ENCODE peak calls at places on chromosomes 3 and 15, in six cellular contexts. One of them, this sample, is unnamed.

GRCh38 chr15:70328137-70329115 is 230.7 kb upstream of the TLE3 start:
- DNase-seq in GM12878: no peak
- DNase-seq in HCT116: no peak
- DNase-seq in HepG2: no peak
- DNase-seq in K562: no peak
- DNase-seq in H1: no peak
- DNase-seq in this sample: no peak

GRCh38 chr15:42498212-42499038 is 3.0 kb downstream of the SNAP23 start:
- DNase-seq in GM12878: no peak
- DNase-seq in HepG2: no peak
- DNase-seq in HCT116: no peak
- DNase-seq in K562: no peak
- DNase-seq in H1: no peak
- DNase-seq in this sample: no peak

GRCh38 chr15:92012368-92012629 is 158.8 kb downstream of the SLCO3A1 start:
- DNase-seq in HCT116: no peak
- DNase-seq in HepG2: no peak
- DNase-seq in H1: no peak
- DNase-seq in K562: no peak
- DNase-seq in GM12878: no peak
- DNase-seq in this sample: no peak

GRCh38 chr15:29123991-29124390 is 145.6 kb downstream of the NSMCE3 start:
- DNase-seq in HepG2: no peak
- DNase-seq in GM12878: no peak
- DNase-seq in HCT116: no peak
- DNase-seq in K562: no peak
- DNase-seq in H1: no peak
- DNase-seq in this sample: no peak

GRCh38 chr3:87691109-87691508 is 367.7 kb downstream of the CGGBP1 start:
- DNase-seq in H1: no peak
- DNase-seq in K562: no peak
- DNase-seq in HepG2: no peak
- DNase-seq in GM12878: no peak
- DNase-seq in HCT116: no peak
- DNase-seq in this sample: no peak

GRCh38 chr3:87206070-87206469 is 21.0 kb upstream of the CHMP2B start:
- DNase-seq in HepG2: peak; percentile 82
- DNase-seq in GM12878: no peak
- DNase-seq in K562: no peak
- DNase-seq in H1: no peak
- DNase-seq in HCT116: no peak
- DNase-seq in this sample: no peak

GRCh38 chr3:183626877-183627594 is 8.4 kb upstream of the KLHL24 start:
- DNase-seq in H1: no peak
- DNase-seq in HepG2: no peak
- DNase-seq in HCT116: no peak
- DNase-seq in GM12878: no peak
- DNase-seq in K562: no peak
- DNase-seq in this sample: no peak

GRCh38 chr3:42851228-42851834 is 24.3 kb downstream of the CYP8B1 start:
- DNase-seq in K562: no peak
- DNase-seq in GM12878: no peak
- DNase-seq in HCT116: no peak
- DNase-seq in H1: no peak
- DNase-seq in HepG2: no peak
- DNase-seq in this sample: no peak

GRCh38 chr15:88255496-88256171 is 905 bp downstream of the NTRK3 start:
- DNase-seq in GM12878: no peak
- DNase-seq in K562: no peak
- DNase-seq in HCT116: no peak
- DNase-seq in H1: no peak
- DNase-seq in HepG2: no peak
- DNase-seq in this sample: no peak

GRCh38 chr3:171260899-171261298 is 199.3 kb downstream of the TNIK start:
- DNase-seq in HepG2: no peak
- DNase-seq in GM12878: no peak
- DNase-seq in H1: no peak
- DNase-seq in HCT116: peak; percentile 69
- DNase-seq in K562: no peak
- DNase-seq in this sample: no peak

GRCh38 chr3:98612996-98613517 is 19.6 kb upstream of the CPOX start:
- DNase-seq in K562: no peak
- DNase-seq in HCT116: no peak
- DNase-seq in GM12878: peak; percentile 96
- DNase-seq in HepG2: no peak
- DNase-seq in H1: no peak
- DNase-seq in this sample: no peak

GRCh38 chr15:44812029-44812517 is 75.7 kb downstream of the TRIM69 start:
- DNase-seq in K562: no peak
- DNase-seq in H1: no peak
- DNase-seq in GM12878: no peak
- DNase-seq in HepG2: peak; percentile 93
- DNase-seq in HCT116: no peak
- DNase-seq in this sample: no peak

GRCh38 chr3:140007946-140008692 is 73.1 kb downstream of the CLSTN2 start:
- DNase-seq in K562: no peak
- DNase-seq in H1: no peak
- DNase-seq in GM12878: no peak
- DNase-seq in HepG2: no peak
- DNase-seq in HCT116: no peak
- DNase-seq in this sample: no peak

GRCh38 chr15:46681901-46682300 is 1035.4 kb upstream of the SEMA6D start:
- DNase-seq in HepG2: no peak
- DNase-seq in HCT116: no peak
- DNase-seq in H1: no peak
- DNase-seq in GM12878: no peak
- DNase-seq in K562: no peak
- DNase-seq in this sample: no peak

GRCh38 chr3:49689046-49689886 is at the start of the genes MST1 and RNF123:
- DNase-seq in HCT116: peak; percentile 81
- DNase-seq in GM12878: peak; percentile 59
- DNase-seq in K562: peak; percentile 79
- DNase-seq in HepG2: peak; percentile 86
- DNase-seq in H1: peak; percentile 81
- DNase-seq in this sample: peak; percentile 95

GRCh38 chr15:25839638-25840156 is 23.4 kb downstream of the ATP10A start:
- DNase-seq in HepG2: no peak
- DNase-seq in K562: no peak
- DNase-seq in GM12878: no peak
- DNase-seq in HCT116: no peak
- DNase-seq in H1: no peak
- DNase-seq in this sample: no peak

GRCh38 chr3:67076607-67077006 is 78.5 kb downstream of the KBTBD8 start:
- DNase-seq in K562: no peak
- DNase-seq in GM12878: no peak
- DNase-seq in H1: no peak
- DNase-seq in HCT116: no peak
- DNase-seq in HepG2: no peak
- DNase-seq in this sample: no peak

GRCh38 chr3:118808743-118809142 is 225.9 kb downstream of the IGSF11 start:
- DNase-seq in HepG2: peak; percentile 3
- DNase-seq in HCT116: no peak
- DNase-seq in K562: no peak
- DNase-seq in GM12878: no peak
- DNase-seq in H1: no peak
- DNase-seq in this sample: peak; percentile 11

GRCh38 chr3:103295974-103296570 is 861.3 kb downstream of the ZPLD1 start:
- DNase-seq in HCT116: peak; percentile 19
- DNase-seq in H1: no peak
- DNase-seq in HepG2: peak; percentile 5
- DNase-seq in GM12878: no peak
- DNase-seq in K562: no peak
- DNase-seq in this sample: no peak

GRCh38 chr3:129650256-129650872 is 43.9 kb upstream of the PLXND1 start:
- DNase-seq in GM12878: no peak
- DNase-seq in HepG2: peak; percentile 48
- DNase-seq in K562: peak; percentile 58
- DNase-seq in H1: no peak
- DNase-seq in HCT116: peak; percentile 65
- DNase-seq in this sample: no peak

GRCh38 chr15:51536965-51537574 is 85.5 kb downstream of the DMXL2 start:
- DNase-seq in K562: peak; percentile 50
- DNase-seq in HCT116: peak; percentile 10
- DNase-seq in H1: no peak
- DNase-seq in HepG2: peak; percentile 3
- DNase-seq in GM12878: no peak
- DNase-seq in this sample: no peak

GRCh38 chr3:24259901-24260512 is 234.6 kb downstream of the THRB start:
- DNase-seq in HCT116: no peak
- DNase-seq in GM12878: no peak
- DNase-seq in K562: peak; percentile 59
- DNase-seq in H1: no peak
- DNase-seq in HepG2: no peak
- DNase-seq in this sample: no peak

GRCh38 chr3:8886556-8886955 is 76.7 kb downstream of the RAD18 start:
- DNase-seq in GM12878: no peak
- DNase-seq in HCT116: no peak
- DNase-seq in K562: no peak
- DNase-seq in HepG2: no peak
- DNase-seq in H1: no peak
- DNase-seq in this sample: no peak

GRCh38 chr15:90883526-90883931 is 775 bp upstream of the FES start:
- DNase-seq in HepG2: no peak
- DNase-seq in H1: no peak
- DNase-seq in GM12878: no peak
- DNase-seq in K562: no peak
- DNase-seq in HCT116: no peak
- DNase-seq in this sample: no peak

GRCh38 chr3:27877122-27878011 is 155.2 kb upstream of the EOMES start:
- DNase-seq in H1: no peak
- DNase-seq in K562: no peak
- DNase-seq in GM12878: no peak
- DNase-seq in HCT116: no peak
- DNase-seq in HepG2: no peak
- DNase-seq in this sample: peak; percentile 32

GRCh38 chr15:60840306-60840702 is 361.4 kb upstream of the ICE2 start:
- DNase-seq in H1: no peak
- DNase-seq in HepG2: no peak
- DNase-seq in K562: no peak
- DNase-seq in GM12878: no peak
- DNase-seq in HCT116: no peak
- DNase-seq in this sample: no peak
- H3K4me1 ChIP-seq in H1: peaks cover 4% of the 10 kb centered on the region
- H3K4me1 ChIP-seq in HepG2: peaks cover 21% of the 10 kb centered on the region
- H3K4me1 ChIP-seq in K562: no peaks in the 10 kb centered on the region
- H3K4me1 ChIP-seq in GM12878: no peaks in the 10 kb centered on the region
- H3K4me1 ChIP-seq in HCT116: no peaks in the 10 kb centered on the region
- H3K4me1 ChIP-seq in this sample: peaks cover 5% of the 10 kb centered on the region

DNA sequence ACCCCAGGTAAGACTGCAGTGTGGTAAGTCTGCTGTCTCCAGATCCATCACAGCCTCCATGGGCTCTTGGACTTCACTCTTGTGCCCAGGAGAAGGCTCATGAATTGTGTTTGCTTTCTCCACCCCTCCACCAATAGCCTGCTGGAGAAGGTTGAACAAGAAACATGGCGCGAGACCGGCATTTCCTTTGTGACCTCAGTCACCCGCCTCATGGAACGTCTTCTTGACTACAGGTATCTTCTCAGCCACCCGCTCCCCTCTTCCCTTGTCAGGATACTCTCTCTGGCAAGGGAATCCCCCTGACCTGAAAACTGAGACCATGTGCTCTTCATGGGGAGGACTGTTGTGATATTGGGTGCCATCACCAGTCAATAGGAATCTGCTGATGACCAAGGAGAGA is 52.1 kb upstream of the MANF start:
- DNase-seq in HepG2: no peak
- DNase-seq in HCT116: no peak
- DNase-seq in K562: no peak
- DNase-seq in GM12878: no peak
- DNase-seq in H1: no peak
- DNase-seq in this sample: no peak
- TF ChIP-seq ZNF274 in HepG2: no peak
- TF ChIP-seq ZNF274 in HCT116: no peak
- TF ChIP-seq ZNF274 in K562: no peak
- TF ChIP-seq ZNF274 in GM12878: no peak
- TF ChIP-seq ZNF274 in H1: no peak
- TF ChIP-seq ZNF274 in this sample: no peak

DNA sequence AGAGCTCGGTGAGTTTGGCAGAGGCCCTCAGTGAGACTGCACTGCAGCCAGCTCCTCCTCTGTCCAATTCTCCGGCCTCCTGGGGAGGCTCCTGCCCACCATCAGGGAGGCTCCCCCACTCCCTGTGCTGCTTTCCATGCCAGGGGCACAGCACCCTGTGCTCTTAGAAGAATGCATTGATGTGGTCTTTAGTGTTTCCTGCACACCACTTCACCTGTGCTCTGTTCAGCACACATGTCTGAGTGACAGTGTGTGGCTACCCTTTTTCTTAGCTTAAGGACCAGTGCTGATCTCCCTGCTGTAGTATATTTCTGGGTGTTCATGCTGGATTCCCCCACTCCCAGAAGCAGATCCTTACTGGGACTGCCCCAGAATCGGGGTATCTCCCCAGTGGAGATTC is 36.2 kb upstream of the PRR20G start:
- DNase-seq in GM12878: no peak
- DNase-seq in H1: no peak
- DNase-seq in HCT116: no peak
- DNase-seq in HepG2: no peak
- DNase-seq in K562: no peak
- DNase-seq in this sample: no peak
- H3K9me3 ChIP-seq in GM12878: no peaks in the 10 kb centered on the region
- H3K9me3 ChIP-seq in H1: peaks cover 2% of the 10 kb centered on the region
- H3K9me3 ChIP-seq in HCT116: no peaks in the 10 kb centered on the region
- H3K9me3 ChIP-seq in HepG2: no peaks in the 10 kb centered on the region
- H3K9me3 ChIP-seq in K562: no peaks in the 10 kb centered on the region
- H3K9me3 ChIP-seq in this sample: peaks cover 13% of the 10 kb centered on the region

DNA sequence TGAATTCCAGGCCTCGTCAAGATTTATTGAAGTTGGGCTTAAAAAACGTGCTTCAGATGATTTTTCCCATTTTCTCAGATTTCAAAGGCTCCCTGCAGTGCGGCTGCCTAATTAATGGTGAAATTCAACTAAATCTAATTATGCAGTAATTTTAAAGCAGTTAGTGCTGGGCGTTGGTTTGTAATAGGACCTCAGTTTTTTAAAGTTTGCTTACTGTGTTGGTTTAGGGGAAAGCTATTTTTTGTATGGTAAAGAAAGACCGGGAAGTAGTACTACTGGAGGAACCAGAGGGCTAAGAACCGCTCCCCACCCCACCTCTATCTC is 11.6 kb downstream of the NR2F2 start:
- DNase-seq in HepG2: no peak
- DNase-seq in HCT116: no peak
- DNase-seq in K562: no peak
- DNase-seq in H1: no peak
- DNase-seq in GM12878: no peak
- DNase-seq in this sample: no peak
- H3K4me1 ChIP-seq in HepG2: peaks cover 43% of the 10 kb centered on the region
- H3K4me1 ChIP-seq in HCT116: peaks cover 14% of the 10 kb centered on the region
- H3K4me1 ChIP-seq in K562: peaks cover 34% of the 10 kb centered on the region
- H3K4me1 ChIP-seq in H1: peaks cover 17% of the 10 kb centered on the region
- H3K4me1 ChIP-seq in GM12878: no peaks in the 10 kb centered on the region
- H3K4me1 ChIP-seq in this sample: peaks cover 12% of the 10 kb centered on the region

This sample was measured in NT2/D1.